ENCODE peak calls at places on chromosomes 11 and 22, in nine cellular contexts. One of them, this sample, is unnamed.
A peak's percentile ranks its signal among the peaks of the same experiment; 100 is the strongest.

GRCh38 chr11:126169291-126169690 is 42.2 kb downstream of the RPUSD4 start:
- DNase-seq in HFF-Myc: no peak
- DNase-seq in astrocyte of the spinal cord: no peak
- DNase-seq in lower lobe of right lung: no peak
- DNase-seq in foreskin fibroblast: no peak
- DNase-seq in fibroblast of pulmonary artery: no peak
- DNase-seq in Caco-2: no peak
- DNase-seq in brain microvascular endothelial cell: no peak
- DNase-seq in bronchial epithelial cell: no peak
- DNase-seq in this sample: no peak

GRCh38 chr11:46554205-46555162 is 39.3 kb downstream of the AMBRA1 start:
- DNase-seq in HFF-Myc: no peak
- DNase-seq in astrocyte of the spinal cord: peak; percentile 74
- DNase-seq in lower lobe of right lung: no peak
- DNase-seq in foreskin fibroblast: peak; percentile 84
- DNase-seq in fibroblast of pulmonary artery: peak; percentile 86
- DNase-seq in Caco-2: peak; percentile 86
- DNase-seq in brain microvascular endothelial cell: peak; percentile 55
- DNase-seq in bronchial epithelial cell: peak; percentile 93
- DNase-seq in this sample: no peak

GRCh38 chr11:115707180-115707905 is 203.1 kb upstream of the CADM1 start:
- DNase-seq in HFF-Myc: no peak
- DNase-seq in astrocyte of the spinal cord: peak; percentile 74
- DNase-seq in lower lobe of right lung: no peak
- DNase-seq in foreskin fibroblast: no peak
- DNase-seq in fibroblast of pulmonary artery: no peak
- DNase-seq in Caco-2: no peak
- DNase-seq in brain microvascular endothelial cell: no peak
- DNase-seq in bronchial epithelial cell: no peak
- DNase-seq in this sample: no peak

GRCh38 chr11:89381094-89381493 is 110.1 kb downstream of the NOX4 start:
- DNase-seq in HFF-Myc: peak; percentile 92
- DNase-seq in astrocyte of the spinal cord: peak; percentile 95
- DNase-seq in lower lobe of right lung: no peak
- DNase-seq in foreskin fibroblast: peak; percentile 93
- DNase-seq in fibroblast of pulmonary artery: peak; percentile 97
- DNase-seq in Caco-2: no peak
- DNase-seq in brain microvascular endothelial cell: peak; percentile 96
- DNase-seq in bronchial epithelial cell: peak; percentile 99
- DNase-seq in this sample: no peak

GRCh38 chr22:43956805-43957463 is 1.7 kb downstream of the SAMM50 start:
- DNase-seq in HFF-Myc: no peak
- DNase-seq in astrocyte of the spinal cord: no peak
- DNase-seq in lower lobe of right lung: no peak
- DNase-seq in foreskin fibroblast: no peak
- DNase-seq in fibroblast of pulmonary artery: peak; percentile 65
- DNase-seq in Caco-2: no peak
- DNase-seq in brain microvascular endothelial cell: no peak
- DNase-seq in bronchial epithelial cell: no peak
- DNase-seq in this sample: no peak

GRCh38 chr11:86559311-86559945 is 113.0 kb downstream of the ME3 start:
- DNase-seq in HFF-Myc: no peak
- DNase-seq in astrocyte of the spinal cord: peak; percentile 84
- DNase-seq in lower lobe of right lung: no peak
- DNase-seq in foreskin fibroblast: no peak
- DNase-seq in fibroblast of pulmonary artery: peak; percentile 95
- DNase-seq in Caco-2: peak; percentile 66
- DNase-seq in brain microvascular endothelial cell: peak; percentile 94
- DNase-seq in bronchial epithelial cell: peak; percentile 95
- DNase-seq in this sample: no peak

GRCh38 chr22:33746501-33746928 is 173.8 kb downstream of the LARGE1 start:
- DNase-seq in HFF-Myc: no peak
- DNase-seq in astrocyte of the spinal cord: no peak
- DNase-seq in lower lobe of right lung: peak; percentile 64
- DNase-seq in foreskin fibroblast: no peak
- DNase-seq in fibroblast of pulmonary artery: no peak
- DNase-seq in Caco-2: no peak
- DNase-seq in brain microvascular endothelial cell: no peak
- DNase-seq in bronchial epithelial cell: no peak
- DNase-seq in this sample: no peak

GRCh38 chr11:109027851-109028250 is 363.0 kb downstream of the DDX10 start:
- DNase-seq in HFF-Myc: no peak
- DNase-seq in astrocyte of the spinal cord: no peak
- DNase-seq in lower lobe of right lung: no peak
- DNase-seq in foreskin fibroblast: no peak
- DNase-seq in fibroblast of pulmonary artery: no peak
- DNase-seq in Caco-2: no peak
- DNase-seq in brain microvascular endothelial cell: no peak
- DNase-seq in bronchial epithelial cell: no peak
- DNase-seq in this sample: no peak

GRCh38 chr11:86551693-86552092 is 120.7 kb downstream of the ME3 start:
- DNase-seq in HFF-Myc: no peak
- DNase-seq in astrocyte of the spinal cord: no peak
- DNase-seq in lower lobe of right lung: no peak
- DNase-seq in foreskin fibroblast: no peak
- DNase-seq in fibroblast of pulmonary artery: no peak
- DNase-seq in Caco-2: no peak
- DNase-seq in brain microvascular endothelial cell: no peak
- DNase-seq in bronchial epithelial cell: no peak
- DNase-seq in this sample: peak; percentile 15

GRCh38 chr11:62514151-62514550 is 32.5 kb downstream of the AHNAK start:
- DNase-seq in HFF-Myc: no peak
- DNase-seq in astrocyte of the spinal cord: no peak
- DNase-seq in lower lobe of right lung: no peak
- DNase-seq in foreskin fibroblast: no peak
- DNase-seq in fibroblast of pulmonary artery: no peak
- DNase-seq in Caco-2: no peak
- DNase-seq in brain microvascular endothelial cell: no peak
- DNase-seq in bronchial epithelial cell: peak; percentile 20
- DNase-seq in this sample: no peak

GRCh38 chr11:96215094-96215782 is 127.8 kb downstream of the MAML2 start:
- DNase-seq in HFF-Myc: no peak
- DNase-seq in astrocyte of the spinal cord: peak; percentile 70
- DNase-seq in lower lobe of right lung: no peak
- DNase-seq in foreskin fibroblast: peak; percentile 59
- DNase-seq in fibroblast of pulmonary artery: peak; percentile 68
- DNase-seq in Caco-2: no peak
- DNase-seq in brain microvascular endothelial cell: peak; percentile 46
- DNase-seq in bronchial epithelial cell: no peak
- DNase-seq in this sample: peak; percentile 72

GRCh38 chr11:128553662-128554392 is 33.5 kb downstream of the ETS1 start:
- DNase-seq in HFF-Myc: no peak
- DNase-seq in astrocyte of the spinal cord: peak; percentile 32
- DNase-seq in lower lobe of right lung: no peak
- DNase-seq in foreskin fibroblast: no peak
- DNase-seq in fibroblast of pulmonary artery: peak; percentile 82
- DNase-seq in Caco-2: no peak
- DNase-seq in brain microvascular endothelial cell: no peak
- DNase-seq in bronchial epithelial cell: no peak
- DNase-seq in this sample: no peak

GRCh38 chr11:8937159-8937558 is 4.4 kb upstream of the C11orf16 start:
- DNase-seq in HFF-Myc: no peak
- DNase-seq in astrocyte of the spinal cord: no peak
- DNase-seq in lower lobe of right lung: no peak
- DNase-seq in foreskin fibroblast: no peak
- DNase-seq in fibroblast of pulmonary artery: no peak
- DNase-seq in Caco-2: no peak
- DNase-seq in brain microvascular endothelial cell: no peak
- DNase-seq in bronchial epithelial cell: no peak
- DNase-seq in this sample: no peak
- H3K4me3 ChIP-seq in HFF-Myc: no peak overlapping the region
- H3K4me3 ChIP-seq in astrocyte of the spinal cord: no peak overlapping the region
- H3K4me3 ChIP-seq in lower lobe of right lung: no peak overlapping the region
- H3K4me3 ChIP-seq in foreskin fibroblast: no peak overlapping the region
- H3K4me3 ChIP-seq in fibroblast of pulmonary artery: no peak overlapping the region
- H3K4me3 ChIP-seq in Caco-2: no peak overlapping the region
- H3K4me3 ChIP-seq in brain microvascular endothelial cell: no peak overlapping the region
- H3K4me3 ChIP-seq in bronchial epithelial cell: no peak overlapping the region
- H3K4me3 ChIP-seq in this sample: no peak overlapping the region

DNA sequence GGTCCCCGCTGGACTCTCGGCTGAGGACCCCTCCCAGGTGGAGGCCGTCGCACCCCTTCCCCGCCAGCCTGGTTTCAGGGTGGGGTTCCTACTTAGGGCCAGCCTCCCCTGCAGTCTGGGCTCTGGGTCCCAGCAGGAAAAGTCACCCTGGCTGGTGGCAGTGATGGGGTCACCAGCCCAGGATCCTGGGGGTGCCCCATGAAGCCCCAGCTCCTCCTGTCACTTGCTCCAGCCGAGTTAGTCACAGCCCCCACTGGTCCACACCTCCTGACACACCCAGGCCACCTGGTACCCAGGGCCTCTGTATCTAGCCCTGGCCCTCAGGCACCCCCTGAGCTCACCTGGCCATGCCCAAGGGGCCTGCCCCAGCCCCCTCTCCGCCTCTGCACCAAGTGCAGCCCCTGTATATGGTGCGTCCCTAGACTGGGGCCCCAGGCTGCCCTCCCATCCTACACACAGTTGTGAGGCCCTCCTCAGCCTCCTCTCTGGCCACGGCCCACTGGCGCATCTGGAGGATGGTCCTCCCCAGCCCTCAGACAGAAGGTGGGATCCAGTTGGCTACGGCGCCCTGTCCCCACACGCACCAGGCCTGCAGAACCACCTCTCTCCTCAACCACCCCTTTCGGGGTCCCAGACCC is 6.7 kb downstream of the PLXNB2 start:
- DNase-seq in HFF-Myc: no peak
- DNase-seq in astrocyte of the spinal cord: no peak
- DNase-seq in lower lobe of right lung: no peak
- DNase-seq in foreskin fibroblast: no peak
- DNase-seq in fibroblast of pulmonary artery: no peak
- DNase-seq in Caco-2: no peak
- DNase-seq in brain microvascular endothelial cell: no peak
- DNase-seq in bronchial epithelial cell: no peak
- DNase-seq in this sample: no peak
- H3K4me3 ChIP-seq in HFF-Myc: peak overlapping the region; percentile 31
- H3K4me3 ChIP-seq in astrocyte of the spinal cord: no peak overlapping the region
- H3K4me3 ChIP-seq in lower lobe of right lung: peak overlapping the region; percentile 49
- H3K4me3 ChIP-seq in foreskin fibroblast: no peak overlapping the region
- H3K4me3 ChIP-seq in fibroblast of pulmonary artery: no peak overlapping the region
- H3K4me3 ChIP-seq in Caco-2: peak overlapping the region; percentile 75
- H3K4me3 ChIP-seq in brain microvascular endothelial cell: no peak overlapping the region
- H3K4me3 ChIP-seq in bronchial epithelial cell: no peak overlapping the region
- H3K4me3 ChIP-seq in this sample: no peak overlapping the region

DNA sequence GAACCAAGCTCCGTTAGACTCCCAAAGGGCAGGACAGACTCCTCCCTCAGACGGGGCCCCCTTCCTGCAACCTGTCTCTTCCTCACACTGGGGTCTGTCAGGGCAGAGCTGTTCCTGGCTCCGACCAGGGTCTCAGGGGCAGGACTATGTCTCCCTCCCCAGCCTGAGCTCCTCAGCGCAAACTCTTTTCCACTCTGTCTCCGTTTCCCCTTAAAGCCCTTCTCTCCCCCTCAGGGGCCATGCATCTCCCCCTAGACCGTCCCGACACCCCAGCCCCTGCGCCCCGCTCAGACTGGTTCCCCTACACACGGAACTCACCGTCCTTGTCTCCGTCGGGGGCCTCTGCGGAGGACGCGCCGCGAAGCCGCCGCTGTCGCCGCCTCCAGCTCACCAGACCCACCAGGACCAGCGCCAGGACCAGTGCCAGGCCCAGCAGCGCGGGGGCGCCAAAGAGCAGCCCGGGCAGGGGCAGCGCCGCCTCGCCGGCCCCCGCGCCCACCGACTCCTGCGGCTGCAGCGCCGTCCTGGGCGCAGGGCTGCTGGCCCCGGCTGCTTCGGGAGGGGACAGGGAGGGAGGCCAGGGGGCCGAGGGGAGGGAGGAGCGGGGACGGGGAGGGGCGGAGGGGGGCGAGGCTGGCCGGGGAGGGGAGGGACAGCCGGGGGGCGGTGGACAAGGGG is 684 bp downstream of the TNFRSF13C start:
- DNase-seq in HFF-Myc: no peak
- DNase-seq in astrocyte of the spinal cord: peak; percentile 12
- DNase-seq in lower lobe of right lung: peak; percentile 76
- DNase-seq in foreskin fibroblast: no peak
- DNase-seq in fibroblast of pulmonary artery: peak; percentile 45
- DNase-seq in Caco-2: peak; percentile 92
- DNase-seq in brain microvascular endothelial cell: no peak
- DNase-seq in bronchial epithelial cell: no peak
- DNase-seq in this sample: peak; percentile 87
- H3K4me3 ChIP-seq in HFF-Myc: no peak overlapping the region
- H3K4me3 ChIP-seq in astrocyte of the spinal cord: no peak overlapping the region
- H3K4me3 ChIP-seq in lower lobe of right lung: peak overlapping the region; percentile 48
- H3K4me3 ChIP-seq in foreskin fibroblast: peak overlapping the region; percentile 34
- H3K4me3 ChIP-seq in fibroblast of pulmonary artery: peak overlapping the region; percentile 14
- H3K4me3 ChIP-seq in Caco-2: peak overlapping the region; percentile 27
- H3K4me3 ChIP-seq in brain microvascular endothelial cell: no peak overlapping the region
- H3K4me3 ChIP-seq in bronchial epithelial cell: peak overlapping the region; percentile 31
- H3K4me3 ChIP-seq in this sample: peak overlapping the region; percentile 68

GRCh38 chr11:706439-706956 is 467 bp downstream of the EPS8L2 start:
- DNase-seq in HFF-Myc: no peak
- DNase-seq in astrocyte of the spinal cord: peak; percentile 34
- DNase-seq in lower lobe of right lung: peak; percentile 55
- DNase-seq in foreskin fibroblast: peak; percentile 50
- DNase-seq in fibroblast of pulmonary artery: no peak
- DNase-seq in Caco-2: peak; percentile 60
- DNase-seq in brain microvascular endothelial cell: no peak
- DNase-seq in bronchial epithelial cell: peak; percentile 45
- DNase-seq in this sample: no peak

GRCh38 chr11:708511-708910 is 2.5 kb downstream of the EPS8L2 start:
- DNase-seq in HFF-Myc: no peak
- DNase-seq in astrocyte of the spinal cord: no peak
- DNase-seq in lower lobe of right lung: no peak
- DNase-seq in foreskin fibroblast: no peak
- DNase-seq in fibroblast of pulmonary artery: no peak
- DNase-seq in Caco-2: no peak
- DNase-seq in brain microvascular endothelial cell: no peak
- DNase-seq in bronchial epithelial cell: no peak
- DNase-seq in this sample: no peak

GRCh38 chr11:706957-707816 is 1.2 kb downstream of the EPS8L2 start:
- DNase-seq in HFF-Myc: no peak
- DNase-seq in astrocyte of the spinal cord: peak; percentile 24
- DNase-seq in lower lobe of right lung: peak; percentile 71
- DNase-seq in foreskin fibroblast: peak; percentile 55
- DNase-seq in fibroblast of pulmonary artery: no peak
- DNase-seq in Caco-2: peak; percentile 87
- DNase-seq in brain microvascular endothelial cell: no peak
- DNase-seq in bronchial epithelial cell: no peak
- DNase-seq in this sample: no peak

GRCh38 chr11:709109-709997 is 3.3 kb downstream of the EPS8L2 start:
- DNase-seq in HFF-Myc: no peak
- DNase-seq in astrocyte of the spinal cord: no peak
- DNase-seq in lower lobe of right lung: no peak
- DNase-seq in foreskin fibroblast: no peak
- DNase-seq in fibroblast of pulmonary artery: no peak
- DNase-seq in Caco-2: no peak
- DNase-seq in brain microvascular endothelial cell: no peak
- DNase-seq in bronchial epithelial cell: no peak
- DNase-seq in this sample: no peak

DNA sequence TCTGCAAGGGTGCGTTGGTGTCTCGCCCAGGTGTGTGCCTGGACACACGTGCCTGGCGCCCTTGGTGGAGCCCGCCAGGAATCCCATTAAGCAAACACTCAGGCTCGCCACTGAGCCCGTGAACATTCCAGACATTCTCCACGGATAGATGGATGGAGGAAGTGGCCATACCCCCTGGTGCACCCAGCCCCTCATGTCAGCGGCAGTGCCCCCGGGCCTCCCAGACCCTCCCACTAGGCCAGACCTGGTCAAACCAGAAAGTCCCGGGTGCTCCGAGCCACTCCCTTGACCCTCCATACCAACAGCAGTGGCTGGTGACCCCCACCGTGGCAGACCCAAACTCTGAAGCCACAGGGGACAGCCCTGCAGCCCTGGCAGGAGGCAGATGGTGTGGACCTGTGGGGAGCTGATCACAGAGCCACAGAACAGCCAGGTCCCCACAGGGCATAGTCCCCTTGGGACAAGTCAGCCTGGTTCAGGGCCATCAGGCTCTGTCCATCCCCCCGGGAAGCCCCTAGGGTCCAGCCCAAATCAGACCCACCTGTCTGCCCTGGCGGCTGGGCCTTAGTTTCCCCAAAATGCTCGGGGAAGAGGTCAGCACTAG is 1.9 kb downstream of the EPS8L2 start:
- DNase-seq in HFF-Myc: no peak
- DNase-seq in astrocyte of the spinal cord: no peak
- DNase-seq in lower lobe of right lung: peak; percentile 70
- DNase-seq in foreskin fibroblast: no peak
- DNase-seq in fibroblast of pulmonary artery: no peak
- DNase-seq in Caco-2: peak; percentile 87
- DNase-seq in brain microvascular endothelial cell: no peak
- DNase-seq in bronchial epithelial cell: no peak
- DNase-seq in this sample: no peak
- H3K4me3 ChIP-seq in HFF-Myc: no peak overlapping the region
- H3K4me3 ChIP-seq in astrocyte of the spinal cord: no peak overlapping the region
- H3K4me3 ChIP-seq in lower lobe of right lung: peak overlapping the region; percentile 66
- H3K4me3 ChIP-seq in foreskin fibroblast: no peak overlapping the region
- H3K4me3 ChIP-seq in fibroblast of pulmonary artery: no peak overlapping the region
- H3K4me3 ChIP-seq in Caco-2: peak overlapping the region; percentile 80
- H3K4me3 ChIP-seq in brain microvascular endothelial cell: no peak overlapping the region
- H3K4me3 ChIP-seq in bronchial epithelial cell: peak overlapping the region; percentile 93
- H3K4me3 ChIP-seq in this sample: no peak overlapping the region

This sample was measured in GM06990.